ENCODE peak calls at places on chromosome 20, in five cellular contexts. B, O, Y, Z and L are unnamed samples.

GRCh38 chr20:63814833-63815612 is 16.0 kb downstream of the ZBTB46 start:
- DNase-seq in B (no peak), O (no peak), Z (no peak), Y (no peak), L (no peak)

GRCh38 chr20:57503035-57503658 is 21.8 kb downstream of the CTCFL start:
- DNase-seq in O (no peak), B (no peak), Y (no peak), Z (no peak), L (no peak)

GRCh38 chr20:33673411-33674293 is 576 bp downstream of the NECAB3 start:
- DNase-seq in Z (no peak), Y (no peak), B (no peak), O (peak; percentile 28), L (no peak)

GRCh38 chr20:17061721-17062120 is 165.1 kb upstream of the PCSK2 start:
- DNase-seq in Z (no peak), Y (no peak), O (no peak), B (no peak), L (no peak)

GRCh38 chr20:44097521-44098255 is 89.3 kb downstream of the JPH2 start:
- DNase-seq in Z (peak; percentile 16), B (no peak), Y (no peak), O (peak; percentile 71), L (no peak)

GRCh38 chr20:63830821-63831593 is at the start of gene ZBTB46:
- DNase-seq in O (no peak), Y (no peak), B (peak; percentile 82), Z (peak; percentile 42), L (no peak)

GRCh38 chr20:11496382-11496781 is 421.3 kb upstream of the BTBD3 start:
- DNase-seq in B (no peak), O (no peak), Z (no peak), Y (no peak), L (no peak)

GRCh38 chr20:6680441-6680840 is 87.0 kb upstream of the BMP2 start:
- DNase-seq in Y (no peak), Z (no peak), B (no peak), O (no peak), L (no peak)

GRCh38 chr20:44695295-44696230 is 19.6 kb upstream of the CCN5 start:
- DNase-seq in Y (no peak), Z (peak; percentile 96), O (peak; percentile 66), B (no peak), L (no peak)

GRCh38 chr20:2402271-2402980 is 21.7 kb downstream of the TGM6 start:
- DNase-seq in Y (peak; percentile 14), B (no peak), O (peak; percentile 66), Z (peak; percentile 10), L (no peak)

GRCh38 chr20:6388666-6389197 is 265.9 kb upstream of the FERMT1 start:
- DNase-seq in Y (no peak), B (no peak), Z (no peak), O (no peak), L (no peak)

GRCh38 chr20:23884136-23884770 is 4.7 kb upstream of the CST5 start:
- DNase-seq in O (no peak), Y (no peak), B (no peak), Z (no peak), L (no peak)

GRCh38 chr20:31925631-31926030 is 26.2 kb downstream of the PDRG1 start:
- DNase-seq in O (no peak), Y (no peak), B (no peak), Z (no peak), L (no peak)

GRCh38 chr20:50287512-50287911 is 96.9 kb downstream of the CEBPB start:
- DNase-seq in Y (no peak), B (no peak), O (no peak), Z (no peak), L (no peak)

GRCh38 chr20:62293111-62293784 is 9.5 kb upstream of the ADRM1 start:
- DNase-seq in Y (no peak), B (no peak), Z (no peak), O (no peak), L (no peak)

GRCh38 chr20:4519530-4519929 is 202.2 kb upstream of the PRND start:
- DNase-seq in Y (peak; percentile 43), O (no peak), Z (no peak), B (no peak), L (no peak)

GRCh38 chr20:32564921-32565734 is 20.0 kb downstream of the NOL4L start:
- DNase-seq in O (no peak), B (peak; percentile 82), Y (no peak), Z (no peak), L (no peak)

GRCh38 chr20:53646550-53646949 is 52.9 kb upstream of the ZNF217 start:
- DNase-seq in Y (no peak), B (no peak), Z (no peak), O (no peak), L (no peak)

GRCh38 chr20:2616634-2617033 is 35.8 kb upstream of the NOP56 start:
- DNase-seq in B (no peak), O (no peak), Z (no peak), Y (no peak), L (no peak)

GRCh38 chr20:50493881-50494253 is 16.3 kb upstream of the PTPN1 start:
- DNase-seq in B (no peak), Y (no peak), O (no peak), Z (no peak), L (no peak)

GRCh38 chr20:19367591-19367990 is 155.1 kb downstream of the SLC24A3 start:
- DNase-seq in O (no peak), B (no peak), Z (no peak), Y (no peak), L (no peak)

GRCh38 chr20:11195169-11195568 is 521.4 kb upstream of the JAG1 start:
- DNase-seq in Z (no peak), B (peak; percentile 62), O (no peak), Y (no peak), L (no peak)

GRCh38 chr20:25059866-25060465 is 2.0 kb upstream of the ACSS1 start:
- DNase-seq in O (no peak), Y (no peak), B (peak; percentile 37), Z (no peak), L (no peak)

GRCh38 chr20:47150403-47151152 is 205.9 kb downstream of the ZMYND8 start:
- DNase-seq in B (no peak), Y (no peak), O (peak; percentile 81), Z (peak; percentile 72), L (no peak)

GRCh38 chr20:2763186-2763585 is 37.2 kb downstream of the CPXM1 start:
- DNase-seq in Y (no peak), Z (no peak), B (no peak), O (no peak), L (no peak)

GRCh38 chr20:57748601-57749130 is 38.9 kb upstream of the PMEPA1 start:
- DNase-seq in Y (peak; percentile 60), Z (peak; percentile 43), O (peak; percentile 70), B (peak; percentile 90), L (peak; percentile 44)

GRCh38 chr20:63289311-63290135 is 3.5 kb upstream of the COL20A1 start:
- DNase-seq in B (peak; percentile 57), O (no peak), Y (no peak), Z (no peak), L (no peak)

GRCh38 chr20:54122189-54122588 is 51.6 kb downstream of the CYP24A1 start:
- DNase-seq in Z (peak; percentile 55), Y (no peak), O (peak; percentile 47), B (no peak), L (no peak)

GRCh38 chr20:19828233-19828632 is 70.2 kb downstream of the RIN2 start:
- DNase-seq in Y (peak; percentile 73), Z (peak; percentile 35), B (no peak), O (no peak), L (no peak)

GRCh38 chr20:49987015-49987867 is 4.5 kb downstream of the SNAI1 start:
- DNase-seq in Z (no peak), Y (no peak), O (no peak), B (no peak), L (no peak)

GRCh38 chr20:16054917-16055316 is 518.3 kb downstream of the KIF16B start:
- DNase-seq in Y (no peak), O (no peak), B (no peak), Z (no peak), L (no peak)

GRCh38 chr20:58870293-58871014 is 17.9 kb downstream of the GNAS start:
- DNase-seq in Z (peak; percentile 64), O (peak; percentile 73), B (peak; percentile 80), Y (peak; percentile 66), L (peak; percentile 46)

GRCh38 chr20:47810116-47810672 is 24.9 kb upstream of the SULF2 start:
- DNase-seq in Y (no peak), O (no peak), B (no peak), Z (no peak), L (no peak)

GRCh38 chr20:58544301-58544700 is 29.1 kb upstream of the APCDD1L start:
- DNase-seq in Y (no peak), Z (no peak), B (no peak), O (no peak), L (no peak)

GRCh38 chr20:63056236-63057132 is 49.7 kb upstream of the BHLHE23 start:
- DNase-seq in Y (peak; percentile 63), O (no peak), Z (no peak), B (peak; percentile 66), L (no peak)

GRCh38 chr20:17857639-17858449 is 110.8 kb downstream of the SNX5 start:
- DNase-seq in O (no peak), B (no peak), Z (no peak), Y (no peak), L (no peak)

GRCh38 chr20:43409041-43409913 is 48.4 kb upstream of the SRSF6 start:
- DNase-seq in B (no peak), O (peak; percentile 75), Z (peak; percentile 59), Y (no peak), L (no peak)